ENCODE peak calls at places on chromosomes 12 and 14, in six cellular contexts. One of them, this sample, is unnamed.

GRCh38 chr12:76588881-76589565 is 29.5 kb upstream of the OSBPL8 start:
- DNase-seq in heart left ventricle: no peak
- DNase-seq in CD8-positive, alpha-beta memory T cell: no peak
- DNase-seq in CD4-positive, alpha-beta memory T cell: no peak
- DNase-seq in prostate gland: no peak
- DNase-seq in OCI-LY7: no peak
- DNase-seq in this sample: no peak

GRCh38 chr12:19856389-19856788 is 417.1 kb downstream of the AEBP2 start:
- DNase-seq in heart left ventricle: no peak
- DNase-seq in CD8-positive, alpha-beta memory T cell: no peak
- DNase-seq in CD4-positive, alpha-beta memory T cell: no peak
- DNase-seq in prostate gland: no peak
- DNase-seq in OCI-LY7: no peak
- DNase-seq in this sample: no peak

GRCh38 chr12:46269429-46270241 is 792 bp upstream of the SLC38A1 start:
- DNase-seq in heart left ventricle: no peak
- DNase-seq in CD8-positive, alpha-beta memory T cell: peak
- DNase-seq in CD4-positive, alpha-beta memory T cell: peak
- DNase-seq in prostate gland: no peak
- DNase-seq in OCI-LY7: peak
- DNase-seq in this sample: peak

GRCh38 chr12:94055528-94055927 is 92.8 kb upstream of the PLXNC1 start:
- DNase-seq in heart left ventricle: no peak
- DNase-seq in CD8-positive, alpha-beta memory T cell: no peak
- DNase-seq in CD4-positive, alpha-beta memory T cell: no peak
- DNase-seq in prostate gland: no peak
- DNase-seq in OCI-LY7: no peak
- DNase-seq in this sample: no peak

GRCh38 chr12:50507930-50508329 is 3.1 kb downstream of the DIP2B start:
- DNase-seq in heart left ventricle: no peak
- DNase-seq in CD8-positive, alpha-beta memory T cell: peak
- DNase-seq in CD4-positive, alpha-beta memory T cell: no peak
- DNase-seq in prostate gland: no peak
- DNase-seq in OCI-LY7: no peak
- DNase-seq in this sample: no peak

GRCh38 chr14:88384653-88385205 is 728 bp upstream of the SPATA7 start:
- DNase-seq in heart left ventricle: no peak
- DNase-seq in CD8-positive, alpha-beta memory T cell: no peak
- DNase-seq in CD4-positive, alpha-beta memory T cell: no peak
- DNase-seq in prostate gland: no peak
- DNase-seq in OCI-LY7: no peak
- DNase-seq in this sample: no peak

GRCh38 chr14:62807636-62808035 is 237.6 kb downstream of the KCNH5 start:
- DNase-seq in heart left ventricle: no peak
- DNase-seq in CD8-positive, alpha-beta memory T cell: no peak
- DNase-seq in CD4-positive, alpha-beta memory T cell: no peak
- DNase-seq in prostate gland: no peak
- DNase-seq in OCI-LY7: no peak
- DNase-seq in this sample: no peak

GRCh38 chr14:98612434-98613200 is 659.4 kb downstream of the BCL11B start:
- DNase-seq in heart left ventricle: no peak
- DNase-seq in CD8-positive, alpha-beta memory T cell: no peak
- DNase-seq in CD4-positive, alpha-beta memory T cell: no peak
- DNase-seq in prostate gland: no peak
- DNase-seq in OCI-LY7: no peak
- DNase-seq in this sample: no peak

GRCh38 chr12:132620893-132621656 is 2.5 kb downstream of the P2RX2 start:
- DNase-seq in heart left ventricle: no peak
- DNase-seq in CD8-positive, alpha-beta memory T cell: no peak
- DNase-seq in CD4-positive, alpha-beta memory T cell: no peak
- DNase-seq in prostate gland: no peak
- DNase-seq in OCI-LY7: no peak
- DNase-seq in this sample: no peak

GRCh38 chr12:75086086-75087038 is 123.3 kb downstream of the KCNC2 start:
- DNase-seq in heart left ventricle: no peak
- DNase-seq in CD8-positive, alpha-beta memory T cell: no peak
- DNase-seq in CD4-positive, alpha-beta memory T cell: no peak
- DNase-seq in prostate gland: no peak
- DNase-seq in OCI-LY7: no peak
- DNase-seq in this sample: no peak

GRCh38 chr14:32417956-32418552 is 89.0 kb downstream of the AKAP6 start:
- DNase-seq in heart left ventricle: no peak
- DNase-seq in CD8-positive, alpha-beta memory T cell: no peak
- DNase-seq in CD4-positive, alpha-beta memory T cell: no peak
- DNase-seq in prostate gland: peak
- DNase-seq in OCI-LY7: no peak
- DNase-seq in this sample: no peak

GRCh38 chr14:70123796-70124195 is 65.0 kb downstream of the SLC8A3 start:
- DNase-seq in heart left ventricle: no peak
- DNase-seq in CD8-positive, alpha-beta memory T cell: no peak
- DNase-seq in CD4-positive, alpha-beta memory T cell: no peak
- DNase-seq in prostate gland: no peak
- DNase-seq in OCI-LY7: no peak
- DNase-seq in this sample: no peak

GRCh38 chr12:75550401-75550851 is 39.0 kb upstream of the KRR1 start:
- DNase-seq in heart left ventricle: peak
- DNase-seq in CD8-positive, alpha-beta memory T cell: no peak
- DNase-seq in CD4-positive, alpha-beta memory T cell: no peak
- DNase-seq in prostate gland: no peak
- DNase-seq in OCI-LY7: no peak
- DNase-seq in this sample: no peak

GRCh38 chr12:95820096-95820703 is 29.6 kb upstream of the NTN4 start:
- DNase-seq in heart left ventricle: no peak
- DNase-seq in CD8-positive, alpha-beta memory T cell: no peak
- DNase-seq in CD4-positive, alpha-beta memory T cell: no peak
- DNase-seq in prostate gland: peak
- DNase-seq in OCI-LY7: no peak
- DNase-seq in this sample: no peak

GRCh38 chr14:75198291-75198933 is 22.0 kb upstream of the TMED10 start:
- DNase-seq in heart left ventricle: peak
- DNase-seq in CD8-positive, alpha-beta memory T cell: no peak
- DNase-seq in CD4-positive, alpha-beta memory T cell: no peak
- DNase-seq in prostate gland: no peak
- DNase-seq in OCI-LY7: no peak
- DNase-seq in this sample: no peak

GRCh38 chr12:98645572-98646067 is 530 bp downstream of the APAF1 start:
- DNase-seq in heart left ventricle: no peak
- DNase-seq in CD8-positive, alpha-beta memory T cell: no peak
- DNase-seq in CD4-positive, alpha-beta memory T cell: peak
- DNase-seq in prostate gland: peak
- DNase-seq in OCI-LY7: peak
- DNase-seq in this sample: no peak

GRCh38 chr12:82688619-82689018 is 1.9 kb downstream of the TMTC2 start:
- DNase-seq in heart left ventricle: no peak
- DNase-seq in CD8-positive, alpha-beta memory T cell: no peak
- DNase-seq in CD4-positive, alpha-beta memory T cell: no peak
- DNase-seq in prostate gland: no peak
- DNase-seq in OCI-LY7: no peak
- DNase-seq in this sample: no peak

GRCh38 chr12:85278598-85279448 is 1.2 kb upstream of the ALX1 start:
- DNase-seq in heart left ventricle: no peak
- DNase-seq in CD8-positive, alpha-beta memory T cell: no peak
- DNase-seq in CD4-positive, alpha-beta memory T cell: no peak
- DNase-seq in prostate gland: no peak
- DNase-seq in OCI-LY7: no peak
- DNase-seq in this sample: no peak

GRCh38 chr12:89556976-89557375 is 31.1 kb upstream of the POC1B start:
- DNase-seq in heart left ventricle: no peak
- DNase-seq in CD8-positive, alpha-beta memory T cell: no peak
- DNase-seq in CD4-positive, alpha-beta memory T cell: no peak
- DNase-seq in prostate gland: no peak
- DNase-seq in OCI-LY7: no peak
- DNase-seq in this sample: no peak

GRCh38 chr12:11576104-11576503 is 73.4 kb upstream of the ETV6 start:
- DNase-seq in heart left ventricle: no peak
- DNase-seq in CD8-positive, alpha-beta memory T cell: no peak
- DNase-seq in CD4-positive, alpha-beta memory T cell: no peak
- DNase-seq in prostate gland: no peak
- DNase-seq in OCI-LY7: no peak
- DNase-seq in this sample: no peak

GRCh38 chr12:45655753-45656152 is 73.8 kb upstream of the ARID2 start:
- DNase-seq in heart left ventricle: no peak
- DNase-seq in CD8-positive, alpha-beta memory T cell: no peak
- DNase-seq in CD4-positive, alpha-beta memory T cell: no peak
- DNase-seq in prostate gland: no peak
- DNase-seq in OCI-LY7: no peak
- DNase-seq in this sample: no peak

GRCh38 chr14:91418387-91419043 is 895 bp upstream of the CCDC88C start:
- DNase-seq in heart left ventricle: peak
- DNase-seq in CD8-positive, alpha-beta memory T cell: peak
- DNase-seq in CD4-positive, alpha-beta memory T cell: peak
- DNase-seq in prostate gland: peak
- DNase-seq in OCI-LY7: peak
- DNase-seq in this sample: peak

GRCh38 chr12:102372112-102372511 is 108.3 kb downstream of the IGF1 start:
- DNase-seq in heart left ventricle: no peak
- DNase-seq in CD8-positive, alpha-beta memory T cell: no peak
- DNase-seq in CD4-positive, alpha-beta memory T cell: no peak
- DNase-seq in prostate gland: no peak
- DNase-seq in OCI-LY7: no peak
- DNase-seq in this sample: no peak

GRCh38 chr12:11085419-11085818 is 6.7 kb downstream of the TAS2R43 start:
- DNase-seq in heart left ventricle: no peak
- DNase-seq in CD8-positive, alpha-beta memory T cell: no peak
- DNase-seq in CD4-positive, alpha-beta memory T cell: no peak
- DNase-seq in prostate gland: no peak
- DNase-seq in OCI-LY7: peak
- DNase-seq in this sample: no peak

GRCh38 chr14:51398898-51399297 is 158.9 kb downstream of the TMX1 start:
- DNase-seq in heart left ventricle: no peak
- DNase-seq in CD8-positive, alpha-beta memory T cell: no peak
- DNase-seq in CD4-positive, alpha-beta memory T cell: no peak
- DNase-seq in prostate gland: no peak
- DNase-seq in OCI-LY7: no peak
- DNase-seq in this sample: no peak

GRCh38 chr14:64644629-64645028 is 59.6 kb upstream of the PLEKHG3 start:
- DNase-seq in heart left ventricle: no peak
- DNase-seq in CD8-positive, alpha-beta memory T cell: no peak
- DNase-seq in CD4-positive, alpha-beta memory T cell: no peak
- DNase-seq in prostate gland: no peak
- DNase-seq in OCI-LY7: no peak
- DNase-seq in this sample: no peak

GRCh38 chr14:99119554-99119953 is 152.4 kb downstream of the BCL11B start:
- DNase-seq in heart left ventricle: no peak
- DNase-seq in CD8-positive, alpha-beta memory T cell: no peak
- DNase-seq in CD4-positive, alpha-beta memory T cell: no peak
- DNase-seq in prostate gland: no peak
- DNase-seq in OCI-LY7: no peak
- DNase-seq in this sample: no peak

GRCh38 chr12:53803703-53804102 is 51.9 kb upstream of the CISTR start:
- DNase-seq in heart left ventricle: no peak
- DNase-seq in CD8-positive, alpha-beta memory T cell: no peak
- DNase-seq in CD4-positive, alpha-beta memory T cell: no peak
- DNase-seq in prostate gland: no peak
- DNase-seq in OCI-LY7: no peak
- DNase-seq in this sample: no peak

GRCh38 chr14:70665448-70666363 is 24.0 kb downstream of the TTC9 start:
- DNase-seq in heart left ventricle: no peak
- DNase-seq in CD8-positive, alpha-beta memory T cell: no peak
- DNase-seq in CD4-positive, alpha-beta memory T cell: no peak
- DNase-seq in prostate gland: peak
- DNase-seq in OCI-LY7: peak
- DNase-seq in this sample: no peak

GRCh38 chr12:122847921-122848421 is 12.7 kb downstream of the HIP1R start:
- DNase-seq in heart left ventricle: no peak
- DNase-seq in CD8-positive, alpha-beta memory T cell: no peak
- DNase-seq in CD4-positive, alpha-beta memory T cell: no peak
- DNase-seq in prostate gland: no peak
- DNase-seq in OCI-LY7: no peak
- DNase-seq in this sample: no peak
- H3K4me3 ChIP-seq in heart left ventricle: no peak
- H3K4me3 ChIP-seq in CD8-positive, alpha-beta memory T cell: no peak
- H3K4me3 ChIP-seq in CD4-positive, alpha-beta memory T cell: no peak
- H3K4me3 ChIP-seq in prostate gland: no peak
- H3K4me3 ChIP-seq in OCI-LY7: no peak
- H3K4me3 ChIP-seq in this sample: no peak

DNA sequence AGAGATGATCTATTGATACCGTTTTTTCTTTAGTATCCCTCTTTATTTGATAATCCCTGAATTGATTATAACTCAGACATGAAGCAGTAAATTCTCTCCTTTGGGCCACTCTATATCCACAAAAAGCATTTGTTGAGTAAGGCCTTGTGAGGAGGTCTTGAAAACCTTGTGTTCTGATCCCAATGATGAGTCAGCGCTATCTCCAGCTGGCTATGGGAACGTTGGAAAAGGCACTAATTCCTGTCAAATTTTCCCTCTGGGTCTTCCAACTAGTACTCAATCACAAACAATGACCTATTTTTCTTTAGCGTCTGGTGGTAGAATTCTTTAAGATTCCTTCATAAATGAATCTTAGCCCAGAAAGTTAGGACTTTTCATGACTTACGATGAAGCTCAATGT is 168.4 kb upstream of the LRIG3 start:
- DNase-seq in heart left ventricle: no peak
- DNase-seq in CD8-positive, alpha-beta memory T cell: no peak
- DNase-seq in CD4-positive, alpha-beta memory T cell: no peak
- DNase-seq in prostate gland: no peak
- DNase-seq in OCI-LY7: no peak
- DNase-seq in this sample: no peak
- H3K4me3 ChIP-seq in heart left ventricle: no peak
- H3K4me3 ChIP-seq in CD8-positive, alpha-beta memory T cell: no peak
- H3K4me3 ChIP-seq in CD4-positive, alpha-beta memory T cell: no peak
- H3K4me3 ChIP-seq in prostate gland: no peak
- H3K4me3 ChIP-seq in OCI-LY7: no peak
- H3K4me3 ChIP-seq in this sample: no peak

GRCh38 chr12:104709692-104710435 is 248.2 kb downstream of the SLC41A2 start:
- DNase-seq in heart left ventricle: no peak
- DNase-seq in CD8-positive, alpha-beta memory T cell: no peak
- DNase-seq in CD4-positive, alpha-beta memory T cell: no peak
- DNase-seq in prostate gland: no peak
- DNase-seq in OCI-LY7: no peak
- DNase-seq in this sample: no peak
- H3K4me3 ChIP-seq in heart left ventricle: no peak
- H3K4me3 ChIP-seq in CD8-positive, alpha-beta memory T cell: no peak
- H3K4me3 ChIP-seq in CD4-positive, alpha-beta memory T cell: no peak
- H3K4me3 ChIP-seq in prostate gland: no peak
- H3K4me3 ChIP-seq in OCI-LY7: no peak
- H3K4me3 ChIP-seq in this sample: no peak

GRCh38 chr12:67442347-67442841 is 173.2 kb downstream of the CAND1 start:
- DNase-seq in heart left ventricle: peak
- DNase-seq in CD8-positive, alpha-beta memory T cell: no peak
- DNase-seq in CD4-positive, alpha-beta memory T cell: no peak
- DNase-seq in prostate gland: no peak
- DNase-seq in OCI-LY7: no peak
- DNase-seq in this sample: no peak
- H3K4me3 ChIP-seq in heart left ventricle: peak
- H3K4me3 ChIP-seq in CD8-positive, alpha-beta memory T cell: no peak
- H3K4me3 ChIP-seq in CD4-positive, alpha-beta memory T cell: no peak
- H3K4me3 ChIP-seq in prostate gland: no peak
- H3K4me3 ChIP-seq in OCI-LY7: no peak
- H3K4me3 ChIP-seq in this sample: no peak